ENCODE peak calls at places on chromosomes 16 and 17, in eight cellular contexts. One of them, this sample, is unnamed.

GRCh38 chr16:77307764-77308561 is 108.8 kb downstream of the SYCE1L start:
- DNase-seq in renal cortical epithelial cell: peak
- DNase-seq in astrocyte of the spinal cord: peak
- DNase-seq in glutamatergic neuron: no peak
- DNase-seq in stimulated activated CD4-positive, alpha-beta T cell treated with anti-CD3 and anti-CD28 coated beads, Interleukin-4, amount 100 ng/mL, for 1 hour: no peak
- DNase-seq in activated CD4-positive, alpha-beta T cell treated with anti-CD3 and anti-CD28 coated beads for 36 hours: peak
- DNase-seq in epithelial cell of esophagus: peak
- DNase-seq in BJ: no peak
- DNase-seq in this sample: no peak

GRCh38 chr17:28763137-28763799 is 19.5 kb downstream of the TRAF4 start:
- DNase-seq in renal cortical epithelial cell: no peak
- DNase-seq in astrocyte of the spinal cord: no peak
- DNase-seq in glutamatergic neuron: no peak
- DNase-seq in stimulated activated CD4-positive, alpha-beta T cell treated with anti-CD3 and anti-CD28 coated beads, Interleukin-4, amount 100 ng/mL, for 1 hour: no peak
- DNase-seq in activated CD4-positive, alpha-beta T cell treated with anti-CD3 and anti-CD28 coated beads for 36 hours: peak
- DNase-seq in epithelial cell of esophagus: no peak
- DNase-seq in BJ: no peak
- DNase-seq in this sample: no peak

GRCh38 chr16:12551946-12552345 is 251.7 kb downstream of the CPPED1 start:
- DNase-seq in renal cortical epithelial cell: no peak
- DNase-seq in astrocyte of the spinal cord: no peak
- DNase-seq in glutamatergic neuron: no peak
- DNase-seq in stimulated activated CD4-positive, alpha-beta T cell treated with anti-CD3 and anti-CD28 coated beads, Interleukin-4, amount 100 ng/mL, for 1 hour: no peak
- DNase-seq in activated CD4-positive, alpha-beta T cell treated with anti-CD3 and anti-CD28 coated beads for 36 hours: no peak
- DNase-seq in epithelial cell of esophagus: no peak
- DNase-seq in BJ: no peak
- DNase-seq in this sample: no peak

GRCh38 chr17:17712268-17712924 is 31.1 kb downstream of the RAI1 start:
- DNase-seq in renal cortical epithelial cell: peak
- DNase-seq in astrocyte of the spinal cord: peak
- DNase-seq in glutamatergic neuron: no peak
- DNase-seq in stimulated activated CD4-positive, alpha-beta T cell treated with anti-CD3 and anti-CD28 coated beads, Interleukin-4, amount 100 ng/mL, for 1 hour: no peak
- DNase-seq in activated CD4-positive, alpha-beta T cell treated with anti-CD3 and anti-CD28 coated beads for 36 hours: no peak
- DNase-seq in epithelial cell of esophagus: peak
- DNase-seq in BJ: peak
- DNase-seq in this sample: no peak

GRCh38 chr17:50603340-50603739 is 31.3 kb upstream of the ABCC3 start:
- DNase-seq in renal cortical epithelial cell: no peak
- DNase-seq in astrocyte of the spinal cord: no peak
- DNase-seq in glutamatergic neuron: no peak
- DNase-seq in stimulated activated CD4-positive, alpha-beta T cell treated with anti-CD3 and anti-CD28 coated beads, Interleukin-4, amount 100 ng/mL, for 1 hour: no peak
- DNase-seq in activated CD4-positive, alpha-beta T cell treated with anti-CD3 and anti-CD28 coated beads for 36 hours: no peak
- DNase-seq in epithelial cell of esophagus: no peak
- DNase-seq in BJ: no peak
- DNase-seq in this sample: no peak

GRCh38 chr17:28540231-28540630 is 12.2 kb downstream of the UNC119 start:
- DNase-seq in renal cortical epithelial cell: no peak
- DNase-seq in astrocyte of the spinal cord: no peak
- DNase-seq in glutamatergic neuron: no peak
- DNase-seq in stimulated activated CD4-positive, alpha-beta T cell treated with anti-CD3 and anti-CD28 coated beads, Interleukin-4, amount 100 ng/mL, for 1 hour: no peak
- DNase-seq in activated CD4-positive, alpha-beta T cell treated with anti-CD3 and anti-CD28 coated beads for 36 hours: no peak
- DNase-seq in epithelial cell of esophagus: no peak
- DNase-seq in BJ: no peak
- DNase-seq in this sample: no peak

GRCh38 chr17:48728232-48729231 is at the start of gene HOXB13:
- DNase-seq in renal cortical epithelial cell: no peak
- DNase-seq in astrocyte of the spinal cord: no peak
- DNase-seq in glutamatergic neuron: peak
- DNase-seq in stimulated activated CD4-positive, alpha-beta T cell treated with anti-CD3 and anti-CD28 coated beads, Interleukin-4, amount 100 ng/mL, for 1 hour: peak
- DNase-seq in activated CD4-positive, alpha-beta T cell treated with anti-CD3 and anti-CD28 coated beads for 36 hours: peak
- DNase-seq in epithelial cell of esophagus: no peak
- DNase-seq in BJ: no peak
- DNase-seq in this sample: no peak

GRCh38 chr16:85996843-85997242 is 97.9 kb downstream of the IRF8 start:
- DNase-seq in renal cortical epithelial cell: no peak
- DNase-seq in astrocyte of the spinal cord: no peak
- DNase-seq in glutamatergic neuron: no peak
- DNase-seq in stimulated activated CD4-positive, alpha-beta T cell treated with anti-CD3 and anti-CD28 coated beads, Interleukin-4, amount 100 ng/mL, for 1 hour: no peak
- DNase-seq in activated CD4-positive, alpha-beta T cell treated with anti-CD3 and anti-CD28 coated beads for 36 hours: no peak
- DNase-seq in epithelial cell of esophagus: no peak
- DNase-seq in BJ: no peak
- DNase-seq in this sample: no peak

GRCh38 chr16:13158427-13158826 is 257.0 kb downstream of the SHISA9 start:
- DNase-seq in renal cortical epithelial cell: no peak
- DNase-seq in astrocyte of the spinal cord: no peak
- DNase-seq in glutamatergic neuron: no peak
- DNase-seq in stimulated activated CD4-positive, alpha-beta T cell treated with anti-CD3 and anti-CD28 coated beads, Interleukin-4, amount 100 ng/mL, for 1 hour: no peak
- DNase-seq in activated CD4-positive, alpha-beta T cell treated with anti-CD3 and anti-CD28 coated beads for 36 hours: no peak
- DNase-seq in epithelial cell of esophagus: no peak
- DNase-seq in BJ: no peak
- DNase-seq in this sample: no peak

This sample was measured in dorsolateral prefrontal cortex.